ENCODE peak calls at places on chromosomes 4 and X, in four cellular contexts. Z is SJSA1, M is left ventricle myocardium inferior, I is GM12865. C is an unnamed sample.

GRCh38 chrX:133444952-133445831 is 29.9 kb upstream of the GPC4 start:
- DNase-seq in I (no peak), Z (no peak), M (no peak), C (no peak)

GRCh38 chrX:22760513-22761057 is 239.2 kb upstream of the DDX53 start:
- DNase-seq in Z (no peak), I (no peak), M (no peak), C (no peak)

GRCh38 chr4:168095776-168096443 is 3.6 kb downstream of the ANXA10 start:
- DNase-seq in I (no peak), M (no peak), Z (no peak), C (no peak)

GRCh38 chrX:67949270-67949669 is 405.4 kb downstream of the AR start:
- DNase-seq in Z (no peak), M (no peak), I (no peak), C (no peak)

GRCh38 chr4:166301266-166301665 is 428.2 kb downstream of the TLL1 start:
- DNase-seq in M (no peak), Z (no peak), I (no peak), C (no peak)

GRCh38 chr4:128528177-128528576 is 240.6 kb upstream of the PGRMC2 start:
- DNase-seq in Z (no peak), I (no peak), M (no peak), C (no peak)

GRCh38 chrX:26581086-26581485 is 365.1 kb downstream of the MAGEB5 start:
- DNase-seq in I (no peak), M (no peak), Z (no peak), C (peak; percentile 39)

GRCh38 chrX:131792789-131793462 is 230.2 kb upstream of the STK26 start:
- DNase-seq in M (no peak), Z (peak; percentile 88), I (peak; percentile 65), C (no peak)

GRCh38 chrX:119693032-119693995 is at the start of gene SEPTIN6:
- DNase-seq in M (peak; percentile 62), Z (peak; percentile 74), I (peak; percentile 94), C (no peak)

GRCh38 chr4:148435654-148436406 is 6.4 kb downstream of the NR3C2 start:
- DNase-seq in M (peak; percentile 26), I (no peak), Z (no peak), C (no peak)

GRCh38 chrX:20177093-20177492 is 35.5 kb upstream of the EIF1AX start:
- DNase-seq in Z (no peak), M (no peak), I (no peak), C (no peak)

GRCh38 chr4:85358831-85359230 is 116.1 kb upstream of the ARHGAP24 start:
- DNase-seq in Z (no peak), I (no peak), M (no peak), C (no peak)

GRCh38 chrX:154401045-154401799 is 3.0 kb downstream of the RPL10 start:
- DNase-seq in Z (no peak), I (peak; percentile 68), M (no peak), C (no peak)

GRCh38 chr4:99382745-99383360 is 30.3 kb upstream of the ADH1C start:
- DNase-seq in I (no peak), Z (no peak), M (no peak), C (no peak)

GRCh38 chr4:123096038-123096437 is 173.6 kb upstream of the NUDT6 start:
- DNase-seq in Z (no peak), M (no peak), I (no peak), C (no peak)

GRCh38 chr4:74618659-74619058 is 173.7 kb downstream of the AREG start:
- DNase-seq in I (no peak), M (no peak), Z (no peak), C (no peak)

GRCh38 chr4:131316086-131316485 is 1833.0 kb upstream of the PCDH10 start:
- DNase-seq in M (no peak), Z (no peak), I (peak; percentile 40), C (no peak)

GRCh38 chrX:43882294-43882681 is at the start of gene MAOB:
- DNase-seq in Z (no peak), I (no peak), M (peak; percentile 61), C (no peak)

GRCh38 chrX:132622130-132622529 is 133.3 kb upstream of the MBNL3 start:
- DNase-seq in Z (peak; percentile 37), I (no peak), M (no peak), C (no peak)

GRCh38 chrX:40434947-40435346 is 145.8 kb upstream of the ATP6AP2 start:
- DNase-seq in I (no peak), Z (no peak), M (peak; percentile 18), C (no peak)

GRCh38 chr4:121277194-121278105 is 103.4 kb downstream of the QRFPR start:
- DNase-seq in I (peak; percentile 76), M (no peak), Z (no peak), C (no peak)

GRCh38 chr4:89337678-89338077 is 30.1 kb upstream of the GPRIN3 start:
- DNase-seq in Z (no peak), I (no peak), M (no peak), C (no peak)

GRCh38 chr4:52051615-52052474 is 741 bp downstream of the SPATA18 start:
- DNase-seq in I (peak; percentile 52), M (peak; percentile 74), Z (peak; percentile 63), C (peak; percentile 61)

GRCh38 chrX:140762061-140762460 is 52.5 kb downstream of the LINC00632 start:
- DNase-seq in Z (no peak), I (peak; percentile 31), M (no peak), C (peak; percentile 31)

GRCh38 chrX:45077748-45078424 is 122.8 kb downstream of the DIPK2B start:
- DNase-seq in Z (no peak), M (no peak), I (peak; percentile 55), C (no peak)

DNA sequence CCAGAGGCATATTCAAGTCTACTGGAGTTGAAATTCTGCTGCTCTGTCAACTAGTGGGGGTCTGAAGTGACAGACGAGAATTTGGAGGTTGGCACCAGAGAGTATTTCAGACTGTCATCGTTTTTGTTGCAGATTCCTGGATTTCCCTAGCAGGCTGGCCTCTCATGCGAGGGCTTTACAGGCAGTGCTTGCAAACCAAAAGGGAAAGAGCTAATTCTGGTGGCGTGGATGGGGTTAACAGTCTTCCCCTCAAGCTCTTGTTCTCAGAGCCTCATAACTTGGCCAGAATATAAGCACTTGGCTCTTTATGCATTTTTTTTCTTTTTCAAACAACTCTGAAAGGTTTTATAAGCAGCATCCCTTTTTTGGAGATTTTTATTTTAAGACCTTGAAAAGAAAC is at the start of gene SPARCL1:
- DNase-seq in Z (no peak), I (no peak), M (peak; percentile 29), C (no peak)
- H3K4me3 ChIP-seq in Z (no peak within 1 kb of the TSS), I (no peak within 1 kb of the TSS), M (peak within 1 kb of the TSS; percentile 63), C (no peak within 1 kb of the TSS)

DNA sequence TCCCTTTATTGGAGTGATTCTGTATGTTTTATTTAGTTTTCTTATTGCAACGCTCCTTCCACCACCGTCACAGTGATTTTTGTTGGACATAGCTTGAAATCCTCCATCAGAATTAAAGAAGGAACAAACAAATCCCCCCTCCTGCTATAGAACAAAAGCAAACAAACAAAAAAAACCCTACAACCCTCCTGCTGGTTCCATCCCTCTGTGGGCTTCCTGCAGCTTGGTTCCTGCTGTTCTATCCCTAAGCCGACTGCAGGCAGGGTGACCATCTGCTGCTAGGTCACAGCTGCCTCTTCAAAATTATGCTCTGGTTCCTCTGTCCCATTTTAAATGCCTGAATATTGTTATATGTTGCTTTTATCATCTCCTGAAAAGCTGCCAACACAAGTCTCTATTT is 116.8 kb upstream of the AGA start:
- DNase-seq in Z (no peak), I (no peak), M (no peak), C (no peak)
- H3K4me3 ChIP-seq in Z (no peak overlapping the region), I (no peak overlapping the region), M (no peak overlapping the region), C (no peak overlapping the region)

GRCh38 chr4:184389978-184390518 is 84.3 kb downstream of the IRF2 start:
- DNase-seq in I (no peak), M (no peak), Z (no peak), C (no peak)

GRCh38 chr4:184392321-184392720 is 82.0 kb downstream of the IRF2 start:
- DNase-seq in M (no peak), I (no peak), Z (no peak), C (no peak)

GRCh38 chr4:184395451-184395917 is 78.9 kb downstream of the IRF2 start:
- DNase-seq in M (no peak), I (peak; percentile 37), Z (no peak), C (no peak)

GRCh38 chr4:184396001-184396400 is 78.3 kb downstream of the IRF2 start:
- DNase-seq in Z (peak; percentile 59), I (peak; percentile 81), M (no peak), C (no peak)

GRCh38 chr4:184392748-184393334 is 81.5 kb downstream of the IRF2 start:
- DNase-seq in Z (no peak), M (no peak), I (no peak), C (no peak)
- H3K4me3 ChIP-seq in Z (no peak overlapping the region), M (peak overlapping the region; percentile 19), I (no peak overlapping the region), C (no peak overlapping the region)

DNA sequence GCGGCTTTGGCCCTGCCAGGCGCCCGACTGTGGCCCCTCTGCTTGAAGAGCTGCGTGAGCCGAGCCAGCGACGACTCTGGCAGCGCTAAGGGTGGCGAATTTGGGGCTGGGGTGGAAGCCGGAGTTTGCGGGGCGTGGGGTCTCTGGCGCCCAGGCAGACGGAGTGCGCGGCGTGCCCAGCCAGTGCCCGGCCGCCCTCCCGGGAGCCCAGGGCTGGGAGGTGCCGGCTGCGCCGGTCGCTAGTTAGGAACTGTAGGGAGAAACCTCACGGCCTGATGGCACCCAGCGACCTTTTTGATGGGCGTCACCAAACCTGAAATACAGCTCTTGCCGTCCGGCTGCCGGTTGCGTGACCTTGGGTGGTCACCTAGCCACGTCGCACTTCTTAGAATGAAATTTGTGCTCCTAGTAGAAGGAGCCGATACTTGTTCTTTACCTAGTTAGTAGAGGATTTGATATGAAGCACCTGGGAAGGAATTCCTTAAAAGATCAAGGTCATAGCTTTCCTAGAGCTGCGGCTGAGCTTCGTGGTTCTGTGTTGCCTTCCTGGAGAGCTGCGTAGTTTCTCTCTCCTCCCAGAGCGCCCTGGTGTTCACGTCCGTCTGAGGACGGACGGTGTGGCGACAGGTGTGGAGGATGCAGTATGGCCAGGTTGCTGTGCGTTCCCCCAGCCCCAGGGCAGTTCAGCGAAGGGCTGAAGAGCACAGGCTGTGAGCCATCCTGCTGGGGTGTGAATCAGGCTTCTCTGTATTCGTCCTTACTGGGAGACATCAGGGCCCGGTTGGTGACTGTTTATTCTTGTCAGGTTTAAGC is 680 bp downstream of the MAEA start:
- DNase-seq in I (peak; percentile 37), M (no peak), Z (no peak), C (no peak)
- H3K4me3 ChIP-seq in I (peak overlapping the region; percentile 78), M (peak overlapping the region; percentile 99), Z (peak overlapping the region; percentile 93), C (peak overlapping the region; percentile 84)

GRCh38 chr4:25031077-25031606 is 396 bp upstream of the LGI2 start:
- DNase-seq in I (no peak), Z (no peak), M (peak; percentile 22), C (no peak)
- H3K4me3 ChIP-seq in I (no peak overlapping the region), Z (no peak overlapping the region), M (peak overlapping the region; percentile 76), C (peak overlapping the region; percentile 37)

C was measured in retinal pigment epithelial cell.